ENCODE peak calls at places on chromosomes 1 and 21, in four cellular contexts. X is left ventricle myocardium inferior, G is cardiac muscle cell, Z is adrenal gland. H is an unnamed sample. For H3K4me1, the result is how much of the 10 kb centered on the place peaks cover.

GRCh38 chr1:53951697-53952096 is 5.5 kb downstream of the LRRC42 start:
- DNase-seq in X (no peak), G (no peak), Z (peak), H (no peak)

GRCh38 chr1:60149254-60149653 is 75.7 kb upstream of the C1orf87 start:
- DNase-seq in X (peak), G (peak), Z (peak), H (no peak)

GRCh38 chr1:23368562-23369334 is 888 bp downstream of the ZNF436 start:
- DNase-seq in X (peak), G (peak), Z (peak), H (peak)

GRCh38 chr1:47407481-47407880 is 8.6 kb upstream of the FOXE3 start:
- DNase-seq in X (no peak), G (no peak), Z (no peak), H (no peak)

GRCh38 chr1:196501760-196502428 is 106.3 kb downstream of the KCNT2 start:
- DNase-seq in X (no peak), G (no peak), Z (no peak), H (no peak)

GRCh38 chr1:225962440-225962975 is 21.5 kb upstream of the LEFTY2 start:
- DNase-seq in X (peak), G (peak), Z (peak), H (no peak)

GRCh38 chr1:230772457-230773395 is 25.5 kb downstream of the CAPN9 start:
- DNase-seq in X (peak), G (peak), Z (peak), H (no peak)

GRCh38 chr1:32447469-32448185 is 17.2 kb upstream of the ZBTB8B start:
- DNase-seq in X (no peak), G (peak), Z (no peak), H (no peak)

GRCh38 chr1:4933232-4933631 is 278.8 kb downstream of the AJAP1 start:
- DNase-seq in X (no peak), G (no peak), Z (no peak), H (no peak)

DNA sequence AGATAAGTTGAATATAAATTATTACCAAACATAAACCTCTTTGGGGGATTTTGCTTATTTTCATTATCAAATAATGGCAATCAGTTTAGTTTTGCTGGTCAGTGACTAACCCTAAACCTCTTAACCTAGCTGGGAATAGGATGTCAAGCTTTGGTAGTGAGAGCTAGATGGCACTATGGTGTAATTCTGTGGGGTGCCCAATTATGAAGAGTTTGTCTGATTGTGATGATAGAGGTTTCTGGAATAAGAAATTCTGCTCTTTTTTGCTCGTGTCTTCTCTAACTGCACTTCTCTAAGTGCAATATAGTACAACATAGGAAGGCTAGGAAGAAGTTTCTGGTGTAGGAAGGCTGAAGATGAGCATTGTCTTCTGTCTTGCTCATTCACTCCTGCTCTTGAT is 59.8 kb downstream of the XCL1 start:
- DNase-seq in X (no peak), G (no peak), Z (no peak), H (no peak)
- H3K4me1 ChIP-seq in X (under half), G (under half), Z (under half), H (under half)

DNA sequence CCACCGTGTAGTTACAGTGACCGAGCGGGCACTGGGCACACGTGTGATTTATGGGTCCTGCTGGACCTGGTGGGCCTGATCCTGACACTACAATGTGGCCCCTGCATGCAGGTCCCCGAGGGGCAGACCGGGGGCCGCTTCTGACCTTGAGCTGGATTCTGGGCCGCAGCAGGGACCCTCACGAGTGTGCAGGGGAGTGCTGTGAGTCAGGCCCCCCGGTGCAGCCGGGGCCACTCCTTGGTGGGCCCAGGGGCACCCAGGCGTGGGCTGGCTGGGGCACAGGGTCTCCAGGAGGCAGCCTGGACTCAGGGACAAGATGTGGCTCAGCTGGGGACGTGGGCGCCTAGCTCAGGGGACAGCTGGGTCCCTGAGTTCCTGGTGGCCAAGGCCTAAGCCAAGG is 77.5 kb upstream of the TTC34 start:
- DNase-seq in X (no peak), G (no peak), Z (no peak), H (no peak)
- TF ChIP-seq CTCF in X (no peak), G (no peak), Z (no peak), H (no peak)

DNA sequence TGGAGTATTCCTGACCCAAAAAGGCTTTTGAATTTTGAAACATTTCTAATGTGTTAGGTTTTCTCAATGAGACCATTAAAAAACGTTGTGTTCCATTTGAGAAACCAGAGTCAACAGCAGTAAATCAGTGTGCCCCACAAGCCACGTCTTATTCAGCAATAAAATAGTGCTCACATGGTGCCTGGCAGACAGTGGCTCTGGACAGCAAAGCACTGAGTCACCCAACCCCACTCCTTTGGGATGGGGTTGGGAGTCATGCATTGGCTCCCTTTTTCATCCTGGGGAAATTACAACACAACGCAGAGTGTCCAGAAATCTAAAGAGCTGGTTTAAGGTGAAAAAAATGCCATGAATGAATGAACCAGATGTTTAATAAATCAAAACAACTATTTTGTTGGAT is 46.5 kb downstream of the KCNJ15 start:
- DNase-seq in X (no peak), G (no peak), Z (peak), H (no peak)
- H3K4me1 ChIP-seq in X (under half), G (under half), Z (under half), H (under half)

GRCh38 chr1:16924919-16925477 is 3.3 kb downstream of the CROCC start:
- DNase-seq in X (no peak), G (no peak), Z (no peak), H (no peak)
- TF ChIP-seq CTCF in X (no peak), G (peak), Z (no peak), H (no peak)

GRCh38 chr1:107147813-107148212 is 7.0 kb downstream of the NTNG1 start:
- DNase-seq in X (no peak), G (no peak), Z (no peak), H (no peak)
- H3K4me1 ChIP-seq in X (under half), G (under half), Z (under half), H (under half)

H was measured in lung.